ENCODE peak calls at places on chromosomes 3 and 15, in six cellular contexts. One of them, this sample, is unnamed.

GRCh38 chr3:173397161-173398110 is at the start of gene NLGN1:
- DNase-seq in stomach: peak; percentile 52
- DNase-seq in fibroblast of lung: peak; percentile 83
- DNase-seq in right lobe of liver: peak; percentile 47
- DNase-seq in left lung: peak; percentile 70
- DNase-seq in thoracic aorta: peak; percentile 4
- DNase-seq in this sample: no peak

GRCh38 chr3:188052229-188052965 is 101.6 kb upstream of the LPP start:
- DNase-seq in stomach: peak; percentile 43
- DNase-seq in fibroblast of lung: peak; percentile 86
- DNase-seq in right lobe of liver: no peak
- DNase-seq in left lung: peak; percentile 74
- DNase-seq in thoracic aorta: peak; percentile 79
- DNase-seq in this sample: no peak

GRCh38 chr3:39186692-39187151 is 5.7 kb downstream of the XIRP1 start:
- DNase-seq in stomach: no peak
- DNase-seq in fibroblast of lung: no peak
- DNase-seq in right lobe of liver: no peak
- DNase-seq in left lung: no peak
- DNase-seq in thoracic aorta: no peak
- DNase-seq in this sample: no peak

GRCh38 chr3:127037971-127038446 is 55.1 kb downstream of the PLXNA1 start:
- DNase-seq in stomach: no peak
- DNase-seq in fibroblast of lung: no peak
- DNase-seq in right lobe of liver: no peak
- DNase-seq in left lung: peak; percentile 29
- DNase-seq in thoracic aorta: no peak
- DNase-seq in this sample: no peak

GRCh38 chr15:39597751-39598185 is 16.9 kb downstream of the THBS1 start:
- DNase-seq in stomach: no peak
- DNase-seq in fibroblast of lung: no peak
- DNase-seq in right lobe of liver: no peak
- DNase-seq in left lung: no peak
- DNase-seq in thoracic aorta: no peak
- DNase-seq in this sample: no peak

GRCh38 chr15:51046799-51047449 is 47.8 kb downstream of the TNFAIP8L3 start:
- DNase-seq in stomach: peak; percentile 30
- DNase-seq in fibroblast of lung: peak; percentile 44
- DNase-seq in right lobe of liver: peak; percentile 58
- DNase-seq in left lung: no peak
- DNase-seq in thoracic aorta: no peak
- DNase-seq in this sample: no peak

GRCh38 chr15:77010312-77010686 is 15.4 kb downstream of the PSTPIP1 start:
- DNase-seq in stomach: no peak
- DNase-seq in fibroblast of lung: no peak
- DNase-seq in right lobe of liver: no peak
- DNase-seq in left lung: no peak
- DNase-seq in thoracic aorta: no peak
- DNase-seq in this sample: no peak

GRCh38 chr3:64152100-64152499 is 73.2 kb downstream of the PRICKLE2 start:
- DNase-seq in stomach: no peak
- DNase-seq in fibroblast of lung: peak; percentile 87
- DNase-seq in right lobe of liver: no peak
- DNase-seq in left lung: no peak
- DNase-seq in thoracic aorta: no peak
- DNase-seq in this sample: no peak

GRCh38 chr3:167872032-167872431 is 136.5 kb downstream of the SERPINI1 start:
- DNase-seq in stomach: no peak
- DNase-seq in fibroblast of lung: no peak
- DNase-seq in right lobe of liver: no peak
- DNase-seq in left lung: no peak
- DNase-seq in thoracic aorta: no peak
- DNase-seq in this sample: no peak

GRCh38 chr3:30894521-30895289 is at the start of gene GADL1:
- DNase-seq in stomach: peak; percentile 29
- DNase-seq in fibroblast of lung: peak; percentile 49
- DNase-seq in right lobe of liver: peak; percentile 35
- DNase-seq in left lung: peak; percentile 35
- DNase-seq in thoracic aorta: no peak
- DNase-seq in this sample: no peak

GRCh38 chr3:171765511-171765887 is 44.8 kb downstream of the PLD1 start:
- DNase-seq in stomach: no peak
- DNase-seq in fibroblast of lung: no peak
- DNase-seq in right lobe of liver: no peak
- DNase-seq in left lung: no peak
- DNase-seq in thoracic aorta: no peak
- DNase-seq in this sample: no peak

GRCh38 chr3:97958396-97958795 is 13.8 kb downstream of the RIOX2 start:
- DNase-seq in stomach: no peak
- DNase-seq in fibroblast of lung: peak; percentile 58
- DNase-seq in right lobe of liver: no peak
- DNase-seq in left lung: no peak
- DNase-seq in thoracic aorta: no peak
- DNase-seq in this sample: no peak

GRCh38 chr3:86988235-86988634 is 2.7 kb downstream of the VGLL3 start:
- DNase-seq in stomach: no peak
- DNase-seq in fibroblast of lung: peak; percentile 95
- DNase-seq in right lobe of liver: no peak
- DNase-seq in left lung: no peak
- DNase-seq in thoracic aorta: no peak
- DNase-seq in this sample: no peak

GRCh38 chr15:53506370-53506769 is 253.1 kb downstream of the WDR72 start:
- DNase-seq in stomach: no peak
- DNase-seq in fibroblast of lung: no peak
- DNase-seq in right lobe of liver: no peak
- DNase-seq in left lung: no peak
- DNase-seq in thoracic aorta: no peak
- DNase-seq in this sample: no peak

GRCh38 chr3:151787626-151788025 is 26.3 kb upstream of the AADAC start:
- DNase-seq in stomach: no peak
- DNase-seq in fibroblast of lung: peak; percentile 48
- DNase-seq in right lobe of liver: no peak
- DNase-seq in left lung: no peak
- DNase-seq in thoracic aorta: no peak
- DNase-seq in this sample: no peak

GRCh38 chr3:16467368-16467767 is 46.1 kb downstream of the RFTN1 start:
- DNase-seq in stomach: no peak
- DNase-seq in fibroblast of lung: no peak
- DNase-seq in right lobe of liver: no peak
- DNase-seq in left lung: no peak
- DNase-seq in thoracic aorta: no peak
- DNase-seq in this sample: peak; percentile 58

GRCh38 chr3:39013289-39013688 is 38.5 kb downstream of the SCN11A start:
- DNase-seq in stomach: no peak
- DNase-seq in fibroblast of lung: no peak
- DNase-seq in right lobe of liver: no peak
- DNase-seq in left lung: no peak
- DNase-seq in thoracic aorta: no peak
- DNase-seq in this sample: no peak

GRCh38 chr3:79618883-79619282 is 148.9 kb downstream of the ROBO1 start:
- DNase-seq in stomach: no peak
- DNase-seq in fibroblast of lung: no peak
- DNase-seq in right lobe of liver: no peak
- DNase-seq in left lung: no peak
- DNase-seq in thoracic aorta: no peak
- DNase-seq in this sample: no peak

GRCh38 chr15:43465105-43465504 is 27.9 kb downstream of the TP53BP1 start:
- DNase-seq in stomach: no peak
- DNase-seq in fibroblast of lung: peak; percentile 85
- DNase-seq in right lobe of liver: no peak
- DNase-seq in left lung: no peak
- DNase-seq in thoracic aorta: no peak
- DNase-seq in this sample: no peak

GRCh38 chr15:57031605-57032004 is 113.2 kb downstream of the TCF12 start:
- DNase-seq in stomach: no peak
- DNase-seq in fibroblast of lung: peak; percentile 57
- DNase-seq in right lobe of liver: no peak
- DNase-seq in left lung: peak; percentile 40
- DNase-seq in thoracic aorta: no peak
- DNase-seq in this sample: no peak

GRCh38 chr3:143217283-143217682 is 97.7 kb downstream of the CHST2 start:
- DNase-seq in stomach: no peak
- DNase-seq in fibroblast of lung: no peak
- DNase-seq in right lobe of liver: no peak
- DNase-seq in left lung: no peak
- DNase-seq in thoracic aorta: no peak
- DNase-seq in this sample: no peak

GRCh38 chr3:23952646-23953045 is 7.6 kb downstream of the NR1D2 start:
- DNase-seq in stomach: no peak
- DNase-seq in fibroblast of lung: no peak
- DNase-seq in right lobe of liver: no peak
- DNase-seq in left lung: no peak
- DNase-seq in thoracic aorta: no peak
- DNase-seq in this sample: no peak

GRCh38 chr3:139326131-139326530 is 17.7 kb upstream of the MRPS22 start:
- DNase-seq in stomach: no peak
- DNase-seq in fibroblast of lung: no peak
- DNase-seq in right lobe of liver: no peak
- DNase-seq in left lung: no peak
- DNase-seq in thoracic aorta: no peak
- DNase-seq in this sample: peak; percentile 9

GRCh38 chr3:165643433-165643824 is 193.8 kb downstream of the BCHE start:
- DNase-seq in stomach: no peak
- DNase-seq in fibroblast of lung: peak; percentile 78
- DNase-seq in right lobe of liver: no peak
- DNase-seq in left lung: no peak
- DNase-seq in thoracic aorta: no peak
- DNase-seq in this sample: no peak

GRCh38 chr3:99856437-99857220 is 39.0 kb downstream of the CMSS1 start:
- DNase-seq in stomach: no peak
- DNase-seq in fibroblast of lung: peak; percentile 45
- DNase-seq in right lobe of liver: no peak
- DNase-seq in left lung: no peak
- DNase-seq in thoracic aorta: no peak
- DNase-seq in this sample: no peak

GRCh38 chr3:151796105-151796705 is 17.7 kb upstream of the AADAC start:
- DNase-seq in stomach: no peak
- DNase-seq in fibroblast of lung: peak; percentile 52
- DNase-seq in right lobe of liver: no peak
- DNase-seq in left lung: no peak
- DNase-seq in thoracic aorta: no peak
- DNase-seq in this sample: no peak

GRCh38 chr3:182309120-182309519 is 484.2 kb upstream of the ATP11B start:
- DNase-seq in stomach: no peak
- DNase-seq in fibroblast of lung: peak; percentile 53
- DNase-seq in right lobe of liver: no peak
- DNase-seq in left lung: no peak
- DNase-seq in thoracic aorta: no peak
- DNase-seq in this sample: no peak

GRCh38 chr15:92315144-92315543 is 78.5 kb upstream of the ST8SIA2 start:
- DNase-seq in stomach: no peak
- DNase-seq in fibroblast of lung: no peak
- DNase-seq in right lobe of liver: no peak
- DNase-seq in left lung: no peak
- DNase-seq in thoracic aorta: no peak
- DNase-seq in this sample: no peak

GRCh38 chr3:50259432-50260026 is 9.4 kb upstream of the SEMA3B start:
- DNase-seq in stomach: no peak
- DNase-seq in fibroblast of lung: no peak
- DNase-seq in right lobe of liver: no peak
- DNase-seq in left lung: no peak
- DNase-seq in thoracic aorta: no peak
- DNase-seq in this sample: no peak
- H3K27ac ChIP-seq in stomach: peak overlapping the region; percentile 96
- H3K27ac ChIP-seq in fibroblast of lung: peak overlapping the region; percentile 58
- H3K27ac ChIP-seq in right lobe of liver: no peak overlapping the region
- H3K27ac ChIP-seq in left lung: peak overlapping the region; percentile 88
- H3K27ac ChIP-seq in thoracic aorta: peak overlapping the region; percentile 97
- H3K27ac ChIP-seq in this sample: no peak overlapping the region

GRCh38 chr15:45110256-45110820 is 3.6 kb downstream of the DUOX2 start:
- DNase-seq in stomach: no peak
- DNase-seq in fibroblast of lung: no peak
- DNase-seq in right lobe of liver: no peak
- DNase-seq in left lung: peak; percentile 10
- DNase-seq in thoracic aorta: no peak
- DNase-seq in this sample: no peak
- TF ChIP-seq CTCF in stomach: no peak
- TF ChIP-seq CTCF in fibroblast of lung: no peak
- TF ChIP-seq CTCF in right lobe of liver: no peak
- TF ChIP-seq CTCF in left lung: no peak
- TF ChIP-seq CTCF in thoracic aorta: no peak
- TF ChIP-seq CTCF in this sample: no peak

DNA sequence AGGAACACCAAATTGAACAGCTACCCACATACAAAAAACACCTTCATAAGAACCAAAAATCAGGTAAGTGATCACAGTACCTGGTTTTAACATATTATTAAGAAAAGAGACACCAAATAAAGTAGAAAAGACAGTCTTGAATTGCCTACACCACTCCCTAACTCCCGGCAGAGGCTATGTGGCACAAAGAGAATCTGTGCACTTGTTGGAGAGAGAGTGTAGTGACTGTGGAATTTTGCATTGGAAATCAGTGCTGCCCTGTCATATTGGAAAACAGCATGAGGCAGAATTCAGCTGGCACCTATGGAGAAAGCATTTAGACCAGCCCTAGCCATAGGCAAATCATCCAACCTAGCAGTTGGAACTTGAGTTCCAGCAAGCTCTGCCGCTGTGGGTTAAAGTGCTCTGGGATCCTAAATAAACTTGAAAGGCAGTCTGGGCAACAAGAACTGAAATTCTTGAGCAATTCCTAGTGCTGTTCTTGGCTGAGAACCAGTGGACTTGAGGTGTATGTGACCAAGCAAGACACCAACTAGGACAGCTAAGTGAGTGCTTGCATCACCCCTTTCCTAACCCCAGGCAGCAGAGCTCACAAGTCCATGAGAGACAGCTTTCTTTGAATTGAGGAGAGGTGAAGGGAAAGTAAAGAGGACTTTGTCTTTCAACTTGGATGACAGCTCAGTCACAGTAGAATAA is 969.6 kb upstream of the ALCAM start:
- DNase-seq in stomach: no peak
- DNase-seq in fibroblast of lung: peak; percentile 27
- DNase-seq in right lobe of liver: no peak
- DNase-seq in left lung: no peak
- DNase-seq in thoracic aorta: no peak
- DNase-seq in this sample: no peak
- H3K27ac ChIP-seq in stomach: no peak overlapping the region
- H3K27ac ChIP-seq in fibroblast of lung: no peak overlapping the region
- H3K27ac ChIP-seq in right lobe of liver: no peak overlapping the region
- H3K27ac ChIP-seq in left lung: no peak overlapping the region
- H3K27ac ChIP-seq in thoracic aorta: peak overlapping the region; percentile 59
- H3K27ac ChIP-seq in this sample: no peak overlapping the region

GRCh38 chr15:73991726-73992593 is at the start of gene STOML1:
- DNase-seq in stomach: peak; percentile 94
- DNase-seq in fibroblast of lung: peak; percentile 94
- DNase-seq in right lobe of liver: peak; percentile 95
- DNase-seq in left lung: peak; percentile 93
- DNase-seq in thoracic aorta: peak; percentile 61
- DNase-seq in this sample: peak; percentile 93
- TF ChIP-seq CTCF in stomach: peak; percentile 74
- TF ChIP-seq CTCF in fibroblast of lung: peak; percentile 74
- TF ChIP-seq CTCF in right lobe of liver: peak; percentile 96
- TF ChIP-seq CTCF in left lung: peak; percentile 98
- TF ChIP-seq CTCF in thoracic aorta: peak; percentile 94
- TF ChIP-seq CTCF in this sample: peak; percentile 95

GRCh38 chr3:65945480-65945879 is 93.2 kb downstream of the MAGI1 start:
- DNase-seq in stomach: no peak
- DNase-seq in fibroblast of lung: peak; percentile 74
- DNase-seq in right lobe of liver: no peak
- DNase-seq in left lung: no peak
- DNase-seq in thoracic aorta: no peak
- DNase-seq in this sample: no peak
- H3K27ac ChIP-seq in stomach: peak overlapping the region; percentile 64
- H3K27ac ChIP-seq in fibroblast of lung: no peak overlapping the region
- H3K27ac ChIP-seq in right lobe of liver: peak overlapping the region; percentile 69
- H3K27ac ChIP-seq in left lung: peak overlapping the region; percentile 63
- H3K27ac ChIP-seq in thoracic aorta: peak overlapping the region; percentile 73
- H3K27ac ChIP-seq in this sample: no peak overlapping the region

This sample was measured in CD8-positive, alpha-beta T cell.